ENCODE peak calls at places on chromosomes 13 and 19, in six cellular contexts. M is NCI-H1105, Q is body of pancreas, Y is ascending aorta, Z is NCI-H69, X is pons. V is an unnamed sample.

GRCh38 chr19:11092181-11092538 is 2.9 kb downstream of the LDLR start:
- DNase-seq in M (no peak), Q (peak; percentile 66), Y (no peak), Z (no peak), X (peak; percentile 59), V (no peak)

GRCh38 chr13:94858856-94859811 is 146.8 kb upstream of the SOX21 start:
- DNase-seq in M (no peak), Q (peak; percentile 40), Y (peak; percentile 16), Z (no peak), X (peak; percentile 64), V (no peak)

GRCh38 chr19:53586277-53586691 is 45.5 kb upstream of the DPRX start:
- DNase-seq in M (no peak), Q (no peak), Y (no peak), Z (no peak), X (no peak), V (no peak)

GRCh38 chr13:27135023-27135422 is 36.6 kb downstream of the USP12 start:
- DNase-seq in M (no peak), Q (no peak), Y (no peak), Z (no peak), X (no peak), V (no peak)

GRCh38 chr19:47309038-47309437 is 623 bp upstream of the C5AR1 start:
- DNase-seq in M (no peak), Q (no peak), Y (no peak), Z (no peak), X (no peak), V (no peak)

GRCh38 chr13:92433963-92434362 is 792.6 kb upstream of the GPC6 start:
- DNase-seq in M (no peak), Q (no peak), Y (no peak), Z (no peak), X (no peak), V (no peak)

GRCh38 chr13:25478186-25478585 is 106.4 kb downstream of the ATP8A2 start:
- DNase-seq in M (no peak), Q (no peak), Y (no peak), Z (no peak), X (no peak), V (no peak)

GRCh38 chr19:58093071-58093470 is 5.0 kb downstream of the ZSCAN18 start:
- DNase-seq in M (no peak), Q (no peak), Y (no peak), Z (no peak), X (no peak), V (no peak)

GRCh38 chr19:38979867-38980266 is 4.3 kb upstream of the FBXO17 start:
- DNase-seq in M (no peak), Q (no peak), Y (no peak), Z (no peak), X (no peak), V (no peak)

GRCh38 chr19:888615-889385 is 4.2 kb downstream of the MED16 start:
- DNase-seq in M (no peak), Q (no peak), Y (no peak), Z (no peak), X (no peak), V (no peak)

GRCh38 chr19:34475026-34475974 is 6.3 kb upstream of the WTIP start:
- DNase-seq in M (no peak), Q (no peak), Y (no peak), Z (no peak), X (no peak), V (no peak)

GRCh38 chr13:65236841-65237418 is 1993.2 kb downstream of the PCDH9 start:
- DNase-seq in M (no peak), Q (no peak), Y (no peak), Z (no peak), X (no peak), V (no peak)

GRCh38 chr19:6475321-6476108 is 6.1 kb downstream of the DENND1C start:
- DNase-seq in M (no peak), Q (peak; percentile 34), Y (no peak), Z (no peak), X (no peak), V (no peak)

GRCh38 chr13:113411216-113412023 is 41.9 kb downstream of the ADPRHL1 start:
- DNase-seq in M (no peak), Q (no peak), Y (no peak), Z (no peak), X (no peak), V (no peak)

GRCh38 chr13:47896111-47896510 is 105.0 kb downstream of the SUCLA2 start:
- DNase-seq in M (no peak), Q (no peak), Y (no peak), Z (no peak), X (no peak), V (no peak)

GRCh38 chr13:111792956-111793355 is 274.0 kb upstream of the SOX1 start:
- DNase-seq in M (no peak), Q (no peak), Y (no peak), Z (no peak), X (no peak), V (no peak)

GRCh38 chr13:94188173-94188869 is 291.2 kb downstream of the DCT start:
- DNase-seq in M (no peak), Q (no peak), Y (no peak), Z (peak; percentile 27), X (no peak), V (no peak)

GRCh38 chr19:44260343-44260681 is 626 bp downstream of the ZNF233 start:
- DNase-seq in M (no peak), Q (no peak), Y (no peak), Z (peak; percentile 61), X (no peak), V (no peak)

GRCh38 chr19:39405930-39406655 is 554 bp upstream of the ZFP36 start:
- DNase-seq in M (no peak), Q (no peak), Y (no peak), Z (no peak), X (peak; percentile 52), V (peak; percentile 24)

GRCh38 chr19:32658527-32658926 is 16.5 kb downstream of the ANKRD27 start:
- DNase-seq in M (no peak), Q (no peak), Y (no peak), Z (no peak), X (no peak), V (no peak)

GRCh38 chr13:40504641-40505040 is 161.8 kb downstream of the FOXO1 start:
- DNase-seq in M (no peak), Q (no peak), Y (no peak), Z (no peak), X (no peak), V (no peak)

GRCh38 chr13:97659602-97660001 is 225.6 kb downstream of the RAP2A start:
- DNase-seq in M (no peak), Q (no peak), Y (no peak), Z (peak; percentile 16), X (peak; percentile 47), V (peak; percentile 16)

GRCh38 chr19:18333680-18334079 is 6.7 kb upstream of the PGPEP1 start:
- DNase-seq in M (no peak), Q (no peak), Y (no peak), Z (no peak), X (no peak), V (no peak)

GRCh38 chr19:45967246-45967645 is 6.4 kb downstream of the NOVA2 start:
- DNase-seq in M (no peak), Q (no peak), Y (no peak), Z (no peak), X (no peak), V (no peak)

GRCh38 chr19:47650695-47651094 is 41.8 kb downstream of the BICRA start:
- DNase-seq in M (no peak), Q (no peak), Y (no peak), Z (no peak), X (no peak), V (no peak)

GRCh38 chr13:21849323-21849722 is 178.4 kb downstream of the FGF9 start:
- DNase-seq in M (peak; percentile 11), Q (peak; percentile 15), Y (no peak), Z (peak; percentile 48), X (peak; percentile 5), V (peak; percentile 75)

GRCh38 chr13:47672982-47673670 is 327.9 kb downstream of the SUCLA2 start:
- DNase-seq in M (no peak), Q (no peak), Y (no peak), Z (no peak), X (no peak), V (no peak)

GRCh38 chr13:37889811-37890210 is 20.2 kb upstream of the TRPC4 start:
- DNase-seq in M (no peak), Q (no peak), Y (no peak), Z (peak; percentile 25), X (no peak), V (peak; percentile 44)

GRCh38 chr19:51020988-51021651 is 1.6 kb upstream of the KLK10 start:
- DNase-seq in M (peak; percentile 64), Q (peak; percentile 41), Y (no peak), Z (peak; percentile 61), X (peak; percentile 72), V (peak; percentile 75)

GRCh38 chr19:43462887-43463380 is 2.5 kb downstream of the LYPD3 start:
- DNase-seq in M (no peak), Q (no peak), Y (no peak), Z (no peak), X (no peak), V (no peak)

GRCh38 chr13:109918179-109918651 is 131.8 kb upstream of the IRS2 start:
- DNase-seq in M (no peak), Q (no peak), Y (no peak), Z (no peak), X (peak; percentile 1), V (no peak)

GRCh38 chr19:2902590-2903218 is 2.0 kb downstream of the ZNF57 start:
- DNase-seq in M (no peak), Q (no peak), Y (no peak), Z (no peak), X (no peak), V (no peak)

GRCh38 chr19:35240322-35240721 is 8.5 kb upstream of the LSR start:
- DNase-seq in M (no peak), Q (no peak), Y (no peak), Z (no peak), X (peak; percentile 40), V (no peak)

GRCh38 chr13:77836423-77836822 is 82.2 kb downstream of the EDNRB start:
- DNase-seq in M (no peak), Q (no peak), Y (no peak), Z (no peak), X (peak; percentile 46), V (no peak)

GRCh38 chr19:3389876-3390361 is 23.5 kb downstream of the NFIC start:
- DNase-seq in M (peak; percentile 86), Q (peak; percentile 86), Y (no peak), Z (peak; percentile 95), X (no peak), V (no peak)

GRCh38 chr19:29393915-29394460 is 131.8 kb upstream of the VSTM2B start:
- DNase-seq in M (no peak), Q (no peak), Y (no peak), Z (no peak), X (no peak), V (no peak)

GRCh38 chr19:40717325-40717879 is 490 bp downstream of the ITPKC start:
- DNase-seq in M (no peak), Q (peak; percentile 61), Y (no peak), Z (no peak), X (no peak), V (no peak)

GRCh38 chr13:25961294-25961693 is 90.5 kb downstream of the SHISA2 start:
- DNase-seq in M (no peak), Q (no peak), Y (no peak), Z (no peak), X (no peak), V (no peak)

GRCh38 chr13:114053026-114053425 is 79.2 kb upstream of the C13orf46 start:
- DNase-seq in M (no peak), Q (no peak), Y (no peak), Z (no peak), X (no peak), V (no peak)

V was measured in NCI-H748 treated with DMSO at 0.1 percent for 48 hours.